ENCODE peak calls at places on chromosomes 12 and 14, in four cellular contexts. Q is IMR-90, P is SK-N-SH, L is GM23338. K is an unnamed sample.
A peak's percentile ranks its signal among the peaks of the same experiment; 100 is the strongest.

GRCh38 chr14:38855513-38855912 is 247.5 kb downstream of the SEC23A start:
- DNase-seq in L (no peak), P (no peak), Q (no peak), K (no peak)

GRCh38 chr14:57982161-57982560 is 116.3 kb upstream of the SLC35F4 start:
- DNase-seq in L (no peak), Q (no peak), P (no peak), K (no peak)

GRCh38 chr14:67539116-67539515 is 6.0 kb downstream of the PLEKHH1 start:
- DNase-seq in P (no peak), Q (no peak), L (peak; percentile 46), K (no peak)

GRCh38 chr12:97941686-97942354 is 479.2 kb downstream of the RMST start:
- DNase-seq in P (no peak), Q (no peak), L (no peak), K (no peak)

GRCh38 chr12:87120440-87120839 is 864.2 kb upstream of the MGAT4C start:
- DNase-seq in L (no peak), P (no peak), Q (peak; percentile 2), K (no peak)

GRCh38 chr12:68374315-68374982 is 42.3 kb upstream of the MDM1 start:
- DNase-seq in L (no peak), P (no peak), Q (no peak), K (no peak)

GRCh38 chr14:74048291-74048690 is 29.1 kb downstream of the BBOF1 start:
- DNase-seq in Q (peak; percentile 53), P (no peak), L (peak; percentile 73), K (no peak)

GRCh38 chr12:92144045-92144630 is 1.5 kb downstream of the BTG1 start:
- DNase-seq in L (peak; percentile 84), P (peak; percentile 56), Q (peak; percentile 99), K (peak; percentile 72)

GRCh38 chr12:118237908-118238307 is 102.0 kb downstream of the PEBP1 start:
- DNase-seq in P (no peak), Q (peak; percentile 72), L (no peak), K (no peak)

GRCh38 chr12:24960222-24960855 is 11.4 kb upstream of the BCAT1 start:
- DNase-seq in Q (peak; percentile 72), P (no peak), L (peak; percentile 84), K (peak; percentile 64)

GRCh38 chr12:67366530-67367196 is 97.5 kb downstream of the CAND1 start:
- DNase-seq in L (no peak), Q (peak; percentile 66), P (no peak), K (no peak)

GRCh38 chr12:84727964-84728363 is 184.6 kb downstream of the SLC6A15 start:
- DNase-seq in P (no peak), L (peak; percentile 65), Q (no peak), K (no peak)

GRCh38 chr14:79967001-79967400 is 244.3 kb downstream of the DIO2 start:
- DNase-seq in Q (peak; percentile 74), P (no peak), L (no peak), K (no peak)

GRCh38 chr12:80226576-80226975 is 127.2 kb downstream of the OTOGL start:
- DNase-seq in Q (peak; percentile 68), P (no peak), L (no peak), K (no peak)

GRCh38 chr12:113092478-113093408 is 36.2 kb downstream of the DTX1 start:
- DNase-seq in Q (no peak), P (no peak), L (peak; percentile 95), K (peak; percentile 51)

GRCh38 chr12:22333186-22333745 is 1.2 kb downstream of the ST8SIA1 start:
- DNase-seq in L (no peak), P (no peak), Q (peak; percentile 65), K (no peak)

GRCh38 chr14:67228325-67228984 is 12.8 kb upstream of the PALS1 start:
- DNase-seq in L (no peak), Q (peak; percentile 45), P (no peak), K (no peak)

GRCh38 chr12:43066471-43066870 is 476.9 kb upstream of the PRICKLE1 start:
- DNase-seq in L (no peak), Q (no peak), P (no peak), K (no peak)

GRCh38 chr12:57216014-57216891 is at the start of gene NXPH4:
- DNase-seq in P (peak; percentile 79), Q (no peak), L (peak; percentile 86), K (no peak)

GRCh38 chr12:122874081-122874480 is 21.8 kb downstream of the VPS37B start:
- DNase-seq in L (peak; percentile 64), Q (no peak), P (no peak), K (no peak)

GRCh38 chr12:122872815-122873361 is 23.0 kb downstream of the VPS37B start:
- DNase-seq in L (no peak), Q (no peak), P (peak; percentile 65), K (no peak)

GRCh38 chr12:122873540-122873939 is 22.4 kb downstream of the VPS37B start:
- DNase-seq in L (no peak), Q (no peak), P (no peak), K (no peak)

GRCh38 chr12:122876724-122877123 is 19.2 kb downstream of the VPS37B start:
- DNase-seq in Q (peak; percentile 25), P (no peak), L (no peak), K (no peak)

GRCh38 chr12:122875590-122876220 is 20.2 kb downstream of the VPS37B start:
- DNase-seq in L (peak; percentile 56), Q (no peak), P (peak; percentile 52), K (no peak)
- H3K4me1 ChIP-seq in L (peaks cover 37% of the 10 kb centered on the region), Q (peaks cover 36% of the 10 kb centered on the region), P (peaks cover 25% of the 10 kb centered on the region), K (no peaks in the 10 kb centered on the region)

GRCh38 chr12:32727237-32727636 is 28.5 kb downstream of the YARS2 start:
- DNase-seq in L (peak; percentile 8), P (no peak), Q (no peak), K (no peak)

DNA sequence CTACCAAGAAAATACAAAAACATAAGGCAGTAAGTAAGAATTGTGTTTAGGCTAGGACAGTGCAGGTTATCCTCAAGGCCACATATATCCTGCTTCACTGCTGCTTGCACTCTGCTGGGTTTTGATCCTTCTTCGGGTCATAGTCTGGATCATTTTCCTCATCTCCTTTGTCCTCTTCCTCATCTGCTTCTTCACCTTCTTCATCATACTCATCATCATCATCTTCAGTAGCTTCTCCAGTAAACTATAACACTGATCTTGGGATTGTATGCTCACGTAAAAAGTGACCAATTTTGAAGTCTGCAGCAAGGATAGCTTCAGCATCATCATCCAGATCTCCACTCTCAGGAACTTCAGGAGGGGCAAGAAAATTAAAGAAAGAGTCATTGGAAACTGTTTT is 29.4 kb downstream of the YARS2 start:
- DNase-seq in L (no peak), Q (no peak), P (no peak), K (no peak)
- H3K36me3 ChIP-seq in L (peaks cover 11% of the 10 kb centered on the region), Q (peaks cover 19% of the 10 kb centered on the region), P (peaks cover 48% of the 10 kb centered on the region), K (peaks cover 77% of the 10 kb centered on the region)

DNA sequence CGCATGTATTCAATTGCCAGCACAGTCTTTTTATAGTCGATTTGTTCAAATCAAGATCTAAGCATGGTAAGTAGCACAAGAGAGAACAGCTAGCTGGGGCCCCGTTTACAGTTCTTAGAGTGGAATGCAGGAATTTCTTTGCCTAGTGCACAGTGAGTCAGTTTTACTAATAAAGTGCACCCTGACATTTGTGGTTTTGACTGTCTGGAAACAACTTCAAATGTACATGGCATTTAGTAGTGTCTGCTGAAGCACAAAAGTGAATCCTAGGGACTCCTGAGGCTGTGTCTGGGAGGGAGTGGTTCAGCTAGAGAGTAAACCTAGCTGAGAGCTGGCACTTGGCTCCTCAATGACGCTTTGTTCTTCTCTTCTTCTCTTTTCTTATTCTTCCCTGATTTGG is 64.9 kb downstream of the TMX1 start:
- DNase-seq in L (no peak), P (no peak), Q (peak; percentile 96), K (no peak)
- H3K4me2 ChIP-seq in L (no peak overlapping the region), P (peak overlapping the region; percentile 11), Q (peak overlapping the region; percentile 62), K (no peak overlapping the region)

GRCh38 chr12:120540445-120540844 is 6.3 kb downstream of the RNF10 start:
- DNase-seq in P (no peak), L (no peak), Q (peak; percentile 45), K (no peak)

GRCh38 chr12:120534703-120535655 is 823 bp downstream of the RNF10 start:
- DNase-seq in Q (peak; percentile 92), L (peak; percentile 67), P (peak; percentile 86), K (peak; percentile 47)

GRCh38 chr12:120539303-120539702 is 5.1 kb downstream of the RNF10 start:
- DNase-seq in P (peak; percentile 28), Q (peak; percentile 55), L (no peak), K (no peak)

GRCh38 chr12:120536064-120536791 is 2.1 kb downstream of the RNF10 start:
- DNase-seq in L (no peak), P (no peak), Q (no peak), K (no peak)

GRCh38 chr12:120538281-120539156 is 4.4 kb downstream of the RNF10 start:
- DNase-seq in L (no peak), Q (peak; percentile 53), P (peak; percentile 26), K (no peak)
- H3K4me1 ChIP-seq in L (peaks cover 37% of the 10 kb centered on the region), Q (peaks cover 9% of the 10 kb centered on the region), P (peaks cover 48% of the 10 kb centered on the region), K (peaks cover 47% of the 10 kb centered on the region)

GRCh38 chr12:101737476-101737875 is 1.8 kb downstream of the SYCP3 start:
- DNase-seq in Q (no peak), P (no peak), L (no peak), K (no peak)

GRCh38 chr12:101740566-101740965 is 1.3 kb upstream of the SYCP3 start:
- DNase-seq in Q (no peak), L (no peak), P (no peak), K (no peak)

GRCh38 chr12:101740980-101741379 is 1.7 kb upstream of the SYCP3 start:
- DNase-seq in Q (no peak), L (peak; percentile 45), P (no peak), K (no peak)

GRCh38 chr12:101743242-101743641 is 4.0 kb upstream of the SYCP3 start:
- DNase-seq in P (no peak), Q (no peak), L (no peak), K (no peak)

GRCh38 chr12:101738920-101739665 is at the start of gene SYCP3:
- DNase-seq in L (peak; percentile 27), P (peak; percentile 16), Q (no peak), K (no peak)
- H3K36me3 ChIP-seq in L (no peaks in the 10 kb centered on the region), P (peaks cover 4% of the 10 kb centered on the region), Q (peaks cover 16% of the 10 kb centered on the region), K (peaks cover 9% of the 10 kb centered on the region)

DNA sequence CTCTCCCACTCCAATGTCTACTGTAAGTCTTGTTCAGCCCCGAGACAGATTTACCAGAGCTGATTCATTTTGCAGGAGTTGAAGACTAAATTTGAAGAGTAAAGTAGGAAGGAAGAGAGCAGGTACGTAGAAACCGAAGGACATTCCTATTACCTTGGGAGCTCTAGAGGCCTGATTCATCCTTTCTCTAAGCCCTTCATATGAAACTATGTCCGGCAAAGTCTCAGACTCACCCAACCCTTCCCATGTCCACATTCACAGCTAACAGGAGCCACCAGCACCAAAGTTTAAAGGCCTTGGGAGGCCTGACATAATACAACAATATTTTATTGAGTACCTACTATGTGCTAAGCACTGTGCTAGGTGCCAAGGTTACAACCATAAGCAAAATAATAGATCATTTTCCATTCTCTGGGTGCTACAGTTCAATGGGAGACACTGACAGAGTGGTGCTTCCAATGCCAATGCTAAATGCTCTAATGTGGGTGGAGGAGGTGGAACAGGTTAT is 86.6 kb downstream of the PHLDA1 start:
- DNase-seq in Q (no peak), L (no peak), P (no peak), K (no peak)
- H3K4me2 ChIP-seq in Q (peak overlapping the region; percentile 69), L (peak overlapping the region; percentile 0), P (peak overlapping the region; percentile 53), K (no peak overlapping the region)

K was measured in DND-41.